ENCODE peak calls at places on chromosome 22, in five cellular contexts. A, K, Z, L and U are unnamed samples.

GRCh38 chr22:25628494-25628893 is 64.0 kb downstream of the GRK3 start:
- DNase-seq in L (no peak), K (no peak), Z (no peak), A (no peak), U (no peak)

GRCh38 chr22:24730864-24731263 is 43.7 kb downstream of the PIWIL3 start:
- DNase-seq in A (no peak), K (no peak), Z (no peak), L (no peak), U (no peak)

GRCh38 chr22:17576475-17576874 is 13.2 kb downstream of the SLC25A18 start:
- DNase-seq in Z (no peak), A (peak; percentile 77), L (no peak), K (no peak), U (peak; percentile 99)

GRCh38 chr22:19672054-19672776 is 42.1 kb upstream of the SEPTIN5 start:
- DNase-seq in K (no peak), A (no peak), L (no peak), Z (no peak), U (no peak)

GRCh38 chr22:23837496-23837859 is 1.3 kb downstream of the DERL3 start:
- DNase-seq in Z (no peak), A (no peak), L (no peak), K (no peak), U (no peak)

GRCh38 chr22:47119181-47119580 is 356.7 kb downstream of the TBC1D22A start:
- DNase-seq in K (no peak), L (no peak), A (no peak), Z (no peak), U (no peak)

GRCh38 chr22:37747090-37747714 is 50.4 kb downstream of the TRIOBP start:
- DNase-seq in A (peak; percentile 48), L (no peak), Z (no peak), K (no peak), U (no peak)

GRCh38 chr22:38567531-38568245 is 2.3 kb downstream of the DMC1 start:
- DNase-seq in K (no peak), Z (no peak), L (no peak), A (no peak), U (no peak)

DNA sequence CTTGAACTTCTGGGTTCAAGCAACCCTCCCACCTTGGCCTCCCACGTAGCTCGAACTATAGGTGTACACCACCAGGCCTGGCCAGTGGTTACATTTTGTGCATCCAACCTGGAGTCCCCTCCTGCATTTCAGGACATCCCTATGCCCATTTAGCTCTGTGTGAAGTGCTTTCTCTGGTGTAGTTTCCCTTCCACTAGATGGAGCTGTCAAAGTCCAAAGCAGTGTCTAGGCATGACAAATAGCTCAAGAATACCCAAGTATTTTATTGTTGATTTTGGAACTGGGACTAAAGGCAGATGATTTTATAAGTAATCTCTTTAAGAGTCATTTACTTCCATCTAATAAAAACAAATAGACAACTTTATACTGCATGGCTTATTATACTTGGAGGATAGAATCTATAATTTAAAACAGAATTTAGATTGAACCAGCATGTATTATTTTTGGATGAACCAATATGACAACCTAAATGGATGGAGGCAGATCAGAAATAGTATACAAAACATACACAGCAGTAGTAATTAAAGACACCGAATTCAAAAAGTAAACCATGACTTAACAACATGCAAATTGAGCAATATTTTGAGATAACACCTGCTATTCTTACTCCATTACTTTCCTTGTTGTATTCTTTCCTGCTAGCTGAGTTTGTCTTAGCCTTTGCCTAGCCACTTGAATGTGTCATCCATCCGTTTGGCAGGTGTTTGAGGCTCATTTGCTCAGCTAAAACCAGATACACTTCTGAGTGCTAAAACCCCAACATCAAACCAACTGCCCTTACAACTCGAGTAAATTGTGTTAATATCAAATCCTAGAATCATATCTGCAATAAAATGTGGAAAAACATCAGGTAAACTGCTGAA is 37.7 kb downstream of the EIF4ENIF1 start:
- DNase-seq in Z (peak; percentile 67), A (peak; percentile 53), K (peak; percentile 25), L (peak; percentile 21), U (peak; percentile 28)
- TF ChIP-seq CTCF in Z (peak; percentile 90), A (peak; percentile 62), K (peak; percentile 61), L (peak; percentile 46), U (peak; percentile 77)

GRCh38 chr22:48366056-48366455 is 1461.6 kb downstream of the BRD1 start:
- DNase-seq in K (no peak), Z (no peak), A (no peak), L (no peak), U (no peak)

GRCh38 chr22:48362736-48363404 is 1464.8 kb downstream of the BRD1 start:
- DNase-seq in K (no peak), L (no peak), Z (no peak), A (no peak), U (no peak)

GRCh38 chr22:48366591-48366990 is 1461.1 kb downstream of the BRD1 start:
- DNase-seq in K (no peak), L (no peak), Z (no peak), A (no peak), U (no peak)

GRCh38 chr22:48367731-48368130 is 1459.9 kb downstream of the BRD1 start:
- DNase-seq in K (no peak), Z (no peak), A (no peak), L (no peak), U (no peak)

DNA sequence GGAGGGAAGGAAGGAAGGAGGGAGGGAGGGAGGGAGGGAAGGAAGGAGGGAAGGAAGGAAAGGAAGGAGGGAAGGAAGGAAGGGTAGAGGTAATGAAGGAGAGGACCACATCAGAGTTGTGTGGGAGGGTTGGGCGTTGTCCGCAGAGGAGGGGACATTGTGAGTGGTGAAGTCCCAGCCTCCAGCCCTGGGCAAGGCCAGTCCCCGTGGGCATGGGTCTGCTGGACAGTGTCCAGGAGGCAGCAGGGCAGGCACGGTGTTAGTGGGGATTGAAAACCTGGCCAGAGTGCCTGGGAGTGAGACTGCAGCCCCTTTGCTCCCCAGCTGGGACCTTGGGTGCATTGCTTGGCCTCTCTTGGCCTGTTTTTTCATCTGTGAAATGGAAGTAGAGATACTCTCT is 1462.3 kb downstream of the BRD1 start:
- DNase-seq in A (no peak), L (no peak), K (no peak), Z (no peak), U (no peak)
- H3K4me3 ChIP-seq in A (no peak overlapping the region), L (no peak overlapping the region), K (no peak overlapping the region), Z (no peak overlapping the region), U (no peak overlapping the region)

DNA sequence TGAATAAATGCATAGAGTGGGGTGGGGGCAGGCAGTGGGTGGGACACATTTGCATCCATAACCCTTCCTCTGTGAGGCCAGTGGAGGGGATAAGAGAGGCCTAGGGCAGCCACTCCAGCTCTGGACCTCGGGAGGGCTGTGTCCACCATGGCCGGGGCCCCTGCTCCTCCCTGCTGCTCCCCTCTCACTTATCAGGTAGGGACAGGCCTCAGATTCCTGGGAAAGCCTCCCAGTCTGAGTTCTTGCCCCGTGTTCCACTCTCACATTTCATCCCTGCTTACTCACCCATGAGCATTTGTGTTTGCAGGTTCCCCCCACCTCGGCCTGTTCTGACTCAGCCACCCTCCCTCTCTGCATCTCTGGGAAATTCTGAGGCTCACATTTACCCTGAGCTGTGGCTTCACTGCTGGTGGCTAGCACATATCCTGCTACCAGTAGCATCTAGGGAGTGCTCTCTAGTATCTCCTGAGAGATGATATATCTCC is 128.7 kb upstream of the TOP3B start:
- DNase-seq in L (peak; percentile 15), A (peak; percentile 77), K (peak; percentile 86), Z (peak; percentile 47), U (peak; percentile 46)
- TF ChIP-seq CTCF in L (peak; percentile 4), A (no peak), K (no peak), Z (no peak), U (no peak)

GRCh38 chr22:50531546-50532352 is 1.9 kb upstream of the TYMP start:
- DNase-seq in Z (peak; percentile 72), K (peak; percentile 92), A (peak; percentile 54), L (no peak), U (no peak)

GRCh38 chr22:50530857-50531545 is 1.2 kb upstream of the TYMP start:
- DNase-seq in L (peak; percentile 60), Z (peak; percentile 90), K (peak; percentile 91), A (peak; percentile 83), U (no peak)

GRCh38 chr22:50532353-50532700 is 2.5 kb upstream of the TYMP start:
- DNase-seq in L (no peak), K (peak; percentile 67), A (no peak), Z (peak; percentile 22), U (no peak)

GRCh38 chr22:50535113-50535512 is 5.3 kb upstream of the TYMP start:
- DNase-seq in L (no peak), K (peak; percentile 57), Z (peak; percentile 49), A (no peak), U (no peak)

DNA sequence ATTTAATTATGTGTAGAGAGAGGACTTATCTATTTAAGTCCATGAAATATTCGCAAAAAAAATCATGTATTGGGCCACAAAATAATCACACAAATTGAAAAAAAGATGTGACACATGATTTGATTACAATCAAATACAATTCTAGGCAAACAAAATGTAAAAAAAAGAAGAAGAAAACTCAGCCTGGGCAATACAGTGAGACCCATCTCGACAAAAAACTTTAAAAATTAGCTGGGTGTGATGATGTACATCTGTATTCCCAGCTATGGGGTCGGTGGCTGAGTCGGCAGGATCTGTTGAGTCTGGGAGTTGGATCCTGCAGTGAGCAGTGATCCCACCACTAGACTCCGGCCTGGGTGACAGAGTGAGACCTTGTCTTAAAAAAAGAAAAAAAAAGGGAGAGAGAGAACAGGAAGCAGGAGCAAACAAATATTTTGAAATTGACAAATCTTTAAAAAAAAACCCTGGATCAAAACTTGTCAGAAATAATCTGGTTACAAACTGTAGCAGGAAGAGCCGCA is 3.1 kb upstream of the TYMP start:
- DNase-seq in Z (no peak), L (no peak), A (no peak), K (no peak), U (no peak)
- H3K4me3 ChIP-seq in Z (peak overlapping the region; percentile 71), L (peak overlapping the region; percentile 64), A (no peak overlapping the region), K (peak overlapping the region; percentile 90), U (no peak overlapping the region)

DNA sequence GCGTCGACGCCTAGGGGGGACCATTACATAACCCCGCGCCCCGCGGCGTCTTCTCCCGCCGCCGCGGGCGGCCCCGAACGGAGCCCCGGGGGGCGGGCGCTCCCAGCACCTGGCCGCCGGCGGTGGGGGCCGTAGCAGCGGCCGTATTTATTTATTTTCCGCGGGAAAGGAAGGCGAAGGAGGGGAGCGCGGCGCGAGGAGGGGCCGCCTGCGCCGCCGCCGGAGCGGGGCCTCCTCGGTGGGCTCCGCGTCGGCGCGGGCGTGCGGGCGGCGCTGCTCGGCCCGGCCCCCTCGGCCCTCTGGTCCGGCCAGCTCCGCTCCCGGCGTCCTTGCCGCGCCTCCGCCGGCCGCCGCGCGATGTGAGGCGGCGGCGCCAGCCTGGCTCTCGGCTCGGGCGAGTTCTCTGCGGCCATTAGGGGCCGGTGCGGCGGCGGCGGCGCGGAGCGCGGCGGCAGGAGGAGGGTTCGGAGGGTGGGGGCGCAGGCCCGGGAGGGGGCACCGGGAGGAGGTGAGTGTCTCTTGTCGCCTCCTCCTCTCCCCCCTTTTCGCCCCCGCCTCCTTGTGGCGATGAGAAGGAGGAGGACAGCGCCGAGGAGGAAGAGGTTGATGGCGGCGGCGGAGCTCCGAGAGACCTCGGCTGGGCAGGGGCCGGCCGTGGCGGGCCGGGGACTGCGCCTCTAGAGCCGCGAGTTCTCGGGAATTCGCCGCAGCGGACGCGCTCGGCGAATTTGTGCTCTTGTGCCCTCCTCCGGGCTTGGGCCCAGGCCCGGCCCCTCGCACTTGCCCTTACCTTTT is at the start of gene EP300:
- DNase-seq in A (peak; percentile 59), K (peak; percentile 87), L (peak; percentile 73), Z (peak; percentile 81), U (peak; percentile 28)
- TF ChIP-seq CTCF in A (peak; percentile 27), K (peak; percentile 10), L (no peak), Z (no peak), U (peak; percentile 22)

DNA sequence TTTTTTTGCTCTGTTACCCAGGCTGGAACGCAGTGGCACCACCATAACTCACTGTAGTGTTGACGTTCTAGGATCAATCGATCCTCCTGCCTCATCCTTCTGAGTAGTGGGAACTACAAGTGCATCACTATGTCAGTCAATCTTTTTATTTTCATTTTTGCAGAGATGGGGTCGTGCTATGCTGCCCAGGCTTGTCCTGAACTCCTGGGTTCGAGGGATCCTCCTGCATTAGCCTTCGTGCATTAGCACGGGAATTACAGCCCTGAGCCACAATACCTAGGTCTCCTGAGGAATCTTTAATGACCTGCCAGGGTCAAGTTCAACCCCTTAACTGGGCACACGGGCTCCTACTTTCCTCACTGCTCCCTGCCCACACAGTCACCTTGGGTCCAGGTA is 4.4 kb downstream of the APOL3 start:
- DNase-seq in Z (no peak), A (no peak), L (no peak), K (no peak), U (no peak)
- H3K4me3 ChIP-seq in Z (no peak overlapping the region), A (peak overlapping the region; percentile 65), L (no peak overlapping the region), K (no peak overlapping the region), U (no peak overlapping the region)